ENCODE peak calls at places on chromosome 6, in ten cellular contexts. One of them, this sample, is unnamed.

GRCh38 chr6:7787731-7788130 is 61.8 kb downstream of the BMP6 start:
- DNase-seq in HL-60: no peak
- DNase-seq in ascending aorta: no peak
- DNase-seq in HT1080: no peak
- DNase-seq in NCI-H446: no peak
- DNase-seq in GM03348: no peak
- DNase-seq in NCI-H345: no peak
- DNase-seq in left colon: no peak
- DNase-seq in fibroblast of lung: no peak
- DNase-seq in EH: no peak
- DNase-seq in this sample: no peak

GRCh38 chr6:136517002-136517401 is 33.2 kb downstream of the MAP7 start:
- DNase-seq in HT1080: peak; percentile 21
- DNase-seq in NCI-H345: no peak
- DNase-seq in left colon: no peak
- DNase-seq in ascending aorta: no peak
- DNase-seq in HL-60: no peak
- DNase-seq in GM03348: no peak
- DNase-seq in EH: no peak
- DNase-seq in fibroblast of lung: no peak
- DNase-seq in NCI-H446: no peak
- DNase-seq in this sample: no peak

GRCh38 chr6:167661456-167662103 is 165.1 kb upstream of the AFDN start:
- DNase-seq in HT1080: no peak
- DNase-seq in NCI-H446: no peak
- DNase-seq in HL-60: no peak
- DNase-seq in NCI-H345: no peak
- DNase-seq in EH: no peak
- DNase-seq in ascending aorta: no peak
- DNase-seq in left colon: no peak
- DNase-seq in GM03348: no peak
- DNase-seq in fibroblast of lung: no peak
- DNase-seq in this sample: no peak

GRCh38 chr6:113971786-113972185 is 838 bp upstream of the HDAC2 start:
- DNase-seq in NCI-H446: no peak
- DNase-seq in ascending aorta: no peak
- DNase-seq in fibroblast of lung: no peak
- DNase-seq in left colon: no peak
- DNase-seq in HT1080: peak; percentile 11
- DNase-seq in EH: no peak
- DNase-seq in HL-60: peak; percentile 37
- DNase-seq in GM03348: peak; percentile 12
- DNase-seq in NCI-H345: no peak
- DNase-seq in this sample: no peak

GRCh38 chr6:93849857-93850256 is 430.5 kb upstream of the EPHA7 start:
- DNase-seq in ascending aorta: no peak
- DNase-seq in EH: no peak
- DNase-seq in HL-60: no peak
- DNase-seq in HT1080: peak; percentile 2
- DNase-seq in NCI-H446: no peak
- DNase-seq in GM03348: no peak
- DNase-seq in NCI-H345: no peak
- DNase-seq in fibroblast of lung: no peak
- DNase-seq in left colon: no peak
- DNase-seq in this sample: no peak

GRCh38 chr6:150627154-150627553 is 27.5 kb downstream of the PLEKHG1 start:
- DNase-seq in HT1080: no peak
- DNase-seq in HL-60: no peak
- DNase-seq in left colon: no peak
- DNase-seq in NCI-H345: no peak
- DNase-seq in ascending aorta: no peak
- DNase-seq in EH: no peak
- DNase-seq in fibroblast of lung: no peak
- DNase-seq in GM03348: no peak
- DNase-seq in NCI-H446: no peak
- DNase-seq in this sample: no peak

GRCh38 chr6:96391776-96392175 is 129.8 kb upstream of the UFL1 start:
- DNase-seq in HT1080: peak; percentile 7
- DNase-seq in NCI-H446: peak; percentile 51
- DNase-seq in ascending aorta: no peak
- DNase-seq in fibroblast of lung: peak; percentile 16
- DNase-seq in EH: no peak
- DNase-seq in HL-60: no peak
- DNase-seq in left colon: peak; percentile 16
- DNase-seq in GM03348: no peak
- DNase-seq in NCI-H345: peak; percentile 92
- DNase-seq in this sample: no peak

GRCh38 chr6:139586273-139586672 is 211.8 kb upstream of the CITED2 start:
- DNase-seq in HT1080: no peak
- DNase-seq in NCI-H345: no peak
- DNase-seq in HL-60: no peak
- DNase-seq in left colon: no peak
- DNase-seq in GM03348: no peak
- DNase-seq in EH: no peak
- DNase-seq in NCI-H446: no peak
- DNase-seq in ascending aorta: no peak
- DNase-seq in fibroblast of lung: no peak
- DNase-seq in this sample: no peak

GRCh38 chr6:167577891-167578361 is 248.8 kb upstream of the AFDN start:
- DNase-seq in fibroblast of lung: no peak
- DNase-seq in NCI-H345: no peak
- DNase-seq in EH: no peak
- DNase-seq in GM03348: no peak
- DNase-seq in HT1080: no peak
- DNase-seq in NCI-H446: no peak
- DNase-seq in ascending aorta: no peak
- DNase-seq in left colon: no peak
- DNase-seq in HL-60: no peak
- DNase-seq in this sample: no peak

GRCh38 chr6:35330541-35331119 is 11.7 kb upstream of the PPARD start:
- DNase-seq in HT1080: no peak
- DNase-seq in NCI-H446: no peak
- DNase-seq in GM03348: no peak
- DNase-seq in EH: no peak
- DNase-seq in ascending aorta: no peak
- DNase-seq in NCI-H345: no peak
- DNase-seq in left colon: no peak
- DNase-seq in fibroblast of lung: no peak
- DNase-seq in HL-60: no peak
- DNase-seq in this sample: no peak

GRCh38 chr6:28618889-28619555 is 93.3 kb downstream of the GPX5 start:
- DNase-seq in left colon: no peak
- DNase-seq in NCI-H446: no peak
- DNase-seq in HT1080: no peak
- DNase-seq in GM03348: no peak
- DNase-seq in fibroblast of lung: no peak
- DNase-seq in NCI-H345: no peak
- DNase-seq in EH: no peak
- DNase-seq in HL-60: no peak
- DNase-seq in ascending aorta: no peak
- DNase-seq in this sample: no peak

GRCh38 chr6:39048481-39049399 is at the start of gene GLP1R:
- DNase-seq in ascending aorta: no peak
- DNase-seq in left colon: no peak
- DNase-seq in fibroblast of lung: no peak
- DNase-seq in GM03348: no peak
- DNase-seq in NCI-H345: no peak
- DNase-seq in HL-60: no peak
- DNase-seq in EH: no peak
- DNase-seq in NCI-H446: no peak
- DNase-seq in HT1080: no peak
- DNase-seq in this sample: no peak

GRCh38 chr6:41161380-41161779 is 1.5 kb downstream of the TREM2 start:
- DNase-seq in fibroblast of lung: no peak
- DNase-seq in left colon: no peak
- DNase-seq in NCI-H345: no peak
- DNase-seq in HL-60: no peak
- DNase-seq in EH: no peak
- DNase-seq in ascending aorta: no peak
- DNase-seq in NCI-H446: no peak
- DNase-seq in GM03348: no peak
- DNase-seq in HT1080: no peak
- DNase-seq in this sample: no peak

GRCh38 chr6:42778072-42778471 is 3.8 kb upstream of the BICRAL start:
- DNase-seq in GM03348: no peak
- DNase-seq in fibroblast of lung: no peak
- DNase-seq in HL-60: no peak
- DNase-seq in HT1080: no peak
- DNase-seq in NCI-H345: no peak
- DNase-seq in EH: no peak
- DNase-seq in NCI-H446: no peak
- DNase-seq in ascending aorta: no peak
- DNase-seq in left colon: no peak
- DNase-seq in this sample: no peak

GRCh38 chr6:31403283-31403989 is at the start of gene MICA:
- DNase-seq in HL-60: peak; percentile 55
- DNase-seq in GM03348: peak; percentile 94
- DNase-seq in fibroblast of lung: peak; percentile 88
- DNase-seq in EH: peak; percentile 91
- DNase-seq in NCI-H345: peak; percentile 3
- DNase-seq in ascending aorta: peak; percentile 96
- DNase-seq in left colon: peak; percentile 94
- DNase-seq in NCI-H446: no peak
- DNase-seq in HT1080: peak; percentile 93
- DNase-seq in this sample: peak; percentile 67

GRCh38 chr6:169991913-169992312 is 240.5 kb downstream of the ERMARD start:
- DNase-seq in EH: no peak
- DNase-seq in fibroblast of lung: no peak
- DNase-seq in left colon: no peak
- DNase-seq in NCI-H446: no peak
- DNase-seq in ascending aorta: peak; percentile 35
- DNase-seq in GM03348: no peak
- DNase-seq in HT1080: no peak
- DNase-seq in NCI-H345: no peak
- DNase-seq in HL-60: no peak
- DNase-seq in this sample: no peak

GRCh38 chr6:56851104-56851503 is 103.8 kb upstream of the BEND6 start:
- DNase-seq in NCI-H446: no peak
- DNase-seq in fibroblast of lung: peak; percentile 81
- DNase-seq in left colon: no peak
- DNase-seq in NCI-H345: no peak
- DNase-seq in GM03348: peak; percentile 43
- DNase-seq in EH: peak; percentile 67
- DNase-seq in HL-60: no peak
- DNase-seq in HT1080: no peak
- DNase-seq in ascending aorta: peak; percentile 64
- DNase-seq in this sample: no peak

This sample was measured in cortex of kidney.